ENCODE peak calls at places on chromosomes 11 and 22, in six cellular contexts. U is K562, S is HCT116, E is SK-N-SH, M is H1, R is HepG2. A is an unnamed sample.

GRCh38 chr11:20671856-20672546 is 2.6 kb downstream of the NELL1 start:
- DNase-seq in U (peak), S (peak), E (peak), M (no peak), R (peak), A (no peak)

GRCh38 chr11:28674432-28675076 is 566.4 kb downstream of the METTL15 start:
- DNase-seq in U (peak), S (peak), E (peak), M (peak), R (no peak), A (no peak)

GRCh38 chr11:70494559-70495350 is 96.4 kb downstream of the CTTN start:
- DNase-seq in U (no peak), S (no peak), E (no peak), M (no peak), R (no peak), A (no peak)

GRCh38 chr22:47210686-47211085 is 448.2 kb downstream of the TBC1D22A start:
- DNase-seq in U (no peak), S (no peak), E (no peak), M (peak), R (no peak), A (no peak)

GRCh38 chr11:48043998-48044512 is 63.7 kb downstream of the PTPRJ start:
- DNase-seq in U (no peak), S (no peak), E (no peak), M (no peak), R (no peak), A (no peak)

GRCh38 chr22:26912985-26913384 is 255.6 kb downstream of the MIAT start:
- DNase-seq in U (no peak), S (no peak), E (no peak), M (no peak), R (no peak), A (no peak)

GRCh38 chr11:90846628-90847027 is 623.8 kb upstream of the CHORDC1 start:
- DNase-seq in U (no peak), S (no peak), E (peak), M (no peak), R (no peak), A (no peak)

GRCh38 chr11:117465236-117465997 is 137.8 kb downstream of the CEP164 start:
- DNase-seq in U (no peak), S (no peak), E (no peak), M (no peak), R (no peak), A (no peak)

GRCh38 chr22:17954200-17954859 is 70.0 kb downstream of the MICAL3 start:
- DNase-seq in U (no peak), S (no peak), E (no peak), M (no peak), R (peak), A (no peak)

GRCh38 chr22:44595841-44596341 is 97.9 kb upstream of the RTL6 start:
- DNase-seq in U (peak), S (no peak), E (peak), M (no peak), R (no peak), A (no peak)

GRCh38 chr11:28938091-28938490 is 829.9 kb downstream of the METTL15 start:
- DNase-seq in U (no peak), S (no peak), E (no peak), M (no peak), R (no peak), A (no peak)

GRCh38 chr22:38485783-38486182 is 17.9 kb downstream of the KDELR3 start:
- DNase-seq in U (no peak), S (no peak), E (no peak), M (no peak), R (no peak), A (no peak)

GRCh38 chr11:45538939-45539338 is 126.5 kb downstream of the CHST1 start:
- DNase-seq in U (no peak), S (no peak), E (no peak), M (no peak), R (no peak), A (no peak)

GRCh38 chr11:65426839-65427690 is 4.5 kb downstream of the NEAT1 start:
- DNase-seq in U (peak), S (peak), E (no peak), M (no peak), R (no peak), A (no peak)

GRCh38 chr11:995752-996420 is 40.6 kb downstream of the MUC6 start:
- DNase-seq in U (peak), S (no peak), E (no peak), M (no peak), R (no peak), A (no peak)

GRCh38 chr11:14687943-14688627 is 44.5 kb downstream of the PDE3B start:
- DNase-seq in U (no peak), S (no peak), E (no peak), M (no peak), R (peak), A (no peak)

GRCh38 chr11:12725863-12726666 is 51.8 kb downstream of the TEAD1 start:
- DNase-seq in U (peak), S (peak), E (no peak), M (peak), R (no peak), A (no peak)

GRCh38 chr11:61869636-61870428 is 21.5 kb downstream of the FADS3 start:
- DNase-seq in U (peak), S (no peak), E (no peak), M (peak), R (no peak), A (no peak)

GRCh38 chr11:2414616-2415015 is 14.1 kb downstream of the TSSC4 start:
- DNase-seq in U (no peak), S (no peak), E (no peak), M (no peak), R (no peak), A (no peak)

GRCh38 chr11:17157773-17158172 is 50.0 kb downstream of the PIK3C2A start:
- DNase-seq in U (no peak), S (no peak), E (no peak), M (no peak), R (no peak), A (no peak)

DNA sequence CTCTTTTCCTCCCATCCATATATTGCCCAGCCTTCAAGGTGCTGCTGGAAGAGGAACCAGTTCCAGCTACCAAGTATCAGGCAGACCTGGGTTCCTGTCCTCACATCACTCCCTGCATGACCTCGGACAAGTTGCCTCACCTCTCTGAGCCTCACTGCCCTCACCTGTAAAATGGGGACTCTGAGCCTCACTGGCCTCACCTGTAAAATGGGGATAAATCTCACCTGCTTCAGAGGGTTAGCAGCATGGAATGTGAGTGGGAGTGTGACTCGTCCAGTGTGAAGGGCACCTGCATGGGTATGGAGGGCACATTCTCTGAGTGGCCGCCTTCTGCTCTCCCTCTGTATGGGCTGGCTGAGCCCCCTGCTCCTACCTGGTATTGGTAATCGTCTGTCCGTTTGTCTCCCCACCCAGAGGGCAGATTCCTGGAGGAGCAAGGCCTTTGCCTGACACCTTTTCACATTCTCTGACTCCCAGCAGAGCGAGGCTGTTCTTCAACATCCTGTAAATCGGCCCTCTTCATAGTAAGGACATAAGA is 3.7 kb downstream of the GRIK4 start:
- DNase-seq in U (no peak), S (no peak), E (no peak), M (no peak), R (no peak), A (no peak)
- TF ChIP-seq SIN3A in U (no peak), S (no peak), E (no peak), M (no peak), R (no peak), A (no peak)

DNA sequence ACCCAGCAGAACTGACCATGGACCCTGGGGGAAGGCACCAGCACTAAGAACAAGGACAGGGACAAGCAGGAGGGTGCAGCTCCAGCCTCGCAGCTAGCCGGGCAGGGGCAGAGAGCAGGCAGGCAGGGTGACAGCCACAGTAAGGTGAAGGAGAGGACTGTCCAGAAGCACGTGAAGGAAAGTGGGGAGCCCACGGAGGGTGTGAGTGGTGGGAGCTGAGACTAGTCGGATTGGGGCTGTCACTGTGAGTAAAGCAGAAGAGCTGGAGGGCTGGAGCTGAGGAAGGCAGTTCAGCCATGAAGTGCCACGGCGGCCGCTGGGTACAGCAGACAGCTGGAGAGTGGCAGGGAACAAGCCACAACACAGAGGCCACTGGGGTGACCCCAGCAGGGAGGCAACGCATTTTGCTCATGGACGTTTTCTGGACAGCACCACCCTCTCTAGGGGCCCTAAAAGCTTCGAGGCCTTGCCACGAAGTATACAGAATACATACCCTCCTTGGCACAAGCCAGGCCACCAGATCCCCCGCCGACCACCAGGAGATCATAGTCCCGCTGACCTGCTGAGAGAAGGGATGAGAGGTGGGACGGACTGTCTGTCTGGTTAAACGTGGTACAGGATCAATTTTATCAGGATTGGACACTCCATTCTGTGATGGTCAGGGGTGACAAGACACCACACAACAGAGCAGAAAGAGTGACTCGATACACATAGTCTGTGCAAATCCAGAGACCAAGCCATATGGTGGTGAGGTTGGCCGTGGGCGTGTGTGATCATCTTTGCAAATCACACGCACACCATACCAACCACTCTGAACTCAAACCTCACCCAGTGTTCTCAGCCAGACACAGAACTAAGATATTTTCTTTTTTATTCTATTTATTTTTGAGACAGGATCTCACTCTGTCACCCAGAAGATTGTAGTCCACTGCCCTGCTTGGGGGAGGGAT is 10.8 kb upstream of the COMT start:
- DNase-seq in U (no peak), S (no peak), E (no peak), M (no peak), R (no peak), A (no peak)
- TF ChIP-seq SIN3A in U (no peak), S (no peak), E (no peak), M (no peak), R (no peak), A (no peak)

GRCh38 chr22:50622723-50623327 is 5.1 kb downstream of the ARSA start:
- DNase-seq in U (no peak), S (peak), E (peak), M (no peak), R (peak), A (no peak)

GRCh38 chr22:50621491-50621880 is 6.5 kb downstream of the ARSA start:
- DNase-seq in U (no peak), S (no peak), E (peak), M (no peak), R (no peak), A (no peak)

GRCh38 chr22:50621948-50622722 is 5.8 kb downstream of the ARSA start:
- DNase-seq in U (no peak), S (no peak), E (peak), M (peak), R (no peak), A (no peak)

GRCh38 chr22:50624347-50625130 is 3.4 kb downstream of the ARSA start:
- DNase-seq in U (no peak), S (no peak), E (no peak), M (peak), R (no peak), A (no peak)

DNA sequence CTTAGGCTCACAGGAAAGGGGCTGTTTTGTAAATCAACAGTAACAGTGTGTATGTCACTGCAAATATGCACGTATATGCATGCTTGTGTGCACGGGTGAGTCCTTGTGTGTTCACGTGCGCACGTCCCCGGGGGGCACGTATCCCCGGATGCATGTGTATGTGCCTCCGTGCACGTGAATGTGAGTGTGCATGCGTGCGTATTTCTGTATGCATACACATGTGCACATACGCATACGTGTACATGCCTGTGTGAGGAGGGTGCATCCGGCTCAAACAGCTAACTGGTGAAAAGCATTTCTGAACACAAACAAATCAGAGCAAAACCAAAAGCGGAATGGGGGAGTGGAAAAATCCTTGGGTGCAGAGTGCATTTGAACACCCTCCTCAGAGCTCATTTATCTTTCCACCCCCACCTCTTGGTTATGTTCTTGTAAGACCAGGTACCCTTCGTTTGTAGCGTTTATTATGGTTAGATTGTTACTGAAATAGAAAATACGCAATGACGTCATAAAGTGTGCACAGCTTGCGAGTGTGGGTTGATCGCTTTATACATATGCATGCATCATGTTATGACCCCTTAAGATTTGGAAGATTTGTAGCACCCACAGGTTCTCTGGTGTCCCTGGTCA is 7.0 kb downstream of the ARSA start:
- DNase-seq in U (no peak), S (no peak), E (no peak), M (no peak), R (peak), A (no peak)
- TF ChIP-seq SIN3A in U (no peak), S (no peak), E (no peak), M (no peak), R (no peak), A (no peak)

DNA sequence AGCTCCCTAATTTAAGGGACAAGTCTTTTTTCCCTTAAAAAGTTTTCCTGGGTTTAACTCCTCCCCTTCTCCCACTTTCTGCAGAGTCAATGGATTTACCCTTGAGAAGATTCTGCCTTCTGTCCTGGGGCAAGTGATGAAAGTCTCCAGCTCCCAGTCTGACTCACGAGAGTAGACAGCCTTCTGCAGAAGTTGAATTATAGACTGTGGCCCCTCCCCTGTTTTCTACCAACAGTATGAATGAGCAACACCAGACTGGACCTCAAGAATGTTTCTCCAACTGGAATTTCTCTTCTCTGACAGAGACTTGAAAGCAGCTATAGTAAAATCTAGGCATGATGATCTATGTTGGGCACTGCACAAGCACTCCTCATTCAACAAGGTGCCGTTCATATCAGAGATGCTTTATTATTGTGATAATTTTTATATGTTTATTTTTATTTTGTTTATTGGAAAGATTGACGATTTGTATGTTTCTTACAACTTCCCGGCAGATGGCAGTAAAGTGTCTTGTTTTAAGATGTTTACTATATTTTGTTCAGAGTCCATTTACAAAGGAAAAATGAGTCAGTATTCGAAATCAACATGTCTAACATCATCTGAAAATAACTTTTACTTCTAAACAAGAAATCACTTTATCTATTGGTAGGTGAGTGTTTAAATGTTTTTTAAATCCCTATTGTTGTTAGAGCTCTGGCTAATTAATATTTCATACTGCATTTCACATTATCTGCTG is 56.6 kb downstream of the LMO2 start:
- DNase-seq in U (peak), S (peak), E (peak), M (no peak), R (peak), A (no peak)
- TF ChIP-seq SIN3A in U (no peak), S (no peak), E (peak), M (no peak), R (no peak), A (no peak)

DNA sequence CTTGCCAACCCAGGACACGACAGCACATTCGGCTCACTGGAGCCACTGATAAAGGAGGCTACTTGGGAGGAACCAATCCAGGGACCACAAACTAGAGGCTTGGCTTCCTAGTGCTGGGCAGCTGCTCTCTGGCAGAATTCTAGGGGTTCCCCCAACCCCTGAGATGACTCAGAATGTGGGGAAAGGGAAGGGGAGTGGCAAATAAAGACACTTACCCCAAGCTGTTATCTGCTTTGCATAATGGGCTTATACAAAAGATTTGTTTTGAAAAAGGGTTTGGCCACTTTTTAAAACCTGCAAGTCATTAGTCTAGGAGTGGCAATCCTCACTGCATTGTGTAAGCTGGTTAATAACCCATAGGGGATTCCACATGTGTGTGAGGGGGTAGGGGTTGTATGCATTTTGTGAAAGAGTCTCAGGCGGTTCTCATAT is 64.1 kb upstream of the LMO1 start:
- DNase-seq in U (no peak), S (no peak), E (no peak), M (no peak), R (no peak), A (no peak)
- TF ChIP-seq SIN3A in U (no peak), S (no peak), E (no peak), M (no peak), R (no peak), A (no peak)

DNA sequence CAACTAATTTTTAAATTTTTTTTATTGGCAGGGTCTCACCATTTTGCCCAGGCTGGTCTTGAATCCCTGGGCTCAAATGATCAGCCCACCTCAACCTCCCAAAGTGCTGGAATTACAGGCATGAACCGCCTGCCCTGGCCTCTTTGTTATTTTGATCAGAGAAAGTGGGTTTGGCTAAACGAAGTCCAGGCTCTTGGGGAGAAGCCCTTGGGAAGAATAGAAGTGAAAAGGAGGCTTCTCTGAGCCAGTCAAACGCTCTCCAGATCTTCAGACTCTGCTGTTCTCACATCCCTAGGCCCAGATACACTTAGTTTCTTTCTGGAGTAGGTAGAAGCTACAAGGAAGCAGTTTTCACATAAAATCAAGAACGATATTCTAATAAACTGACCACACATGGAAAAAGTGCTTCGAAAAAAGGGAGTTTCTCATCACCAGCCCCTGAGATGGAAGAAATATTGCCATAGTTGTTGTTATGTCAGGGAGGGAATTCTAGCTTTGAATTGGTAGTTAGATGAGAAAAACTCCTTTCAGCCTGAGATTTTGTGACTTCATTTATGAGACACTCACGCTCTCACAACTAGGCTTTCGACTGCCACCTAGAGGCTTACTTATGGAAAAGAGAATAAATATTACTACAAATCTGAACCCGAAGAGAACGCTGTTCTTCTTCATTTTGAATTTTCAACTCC is 41.7 kb upstream of the AQP11 start:
- DNase-seq in U (peak), S (peak), E (peak), M (no peak), R (peak), A (peak)
- TF ChIP-seq SIN3A in U (no peak), S (no peak), E (no peak), M (no peak), R (no peak), A (no peak)

A was measured in Panc1.